ENCODE peak calls at places on chromosomes 12 and 14, in nine cellular contexts. P is iPS DF 6.9; Y is A673; H is astrocyte; E is substantia nigra; Z is neuronal stem cell; L is transverse colon; M is K562; G is CD8-positive, alpha-beta T cell. C is an unnamed sample.

GRCh38 chr12:75994069-75994740 is 37.4 kb downstream of the PHLDA1 start:
- DNase-seq in G (no peak), L (no peak), H (no peak), Y (no peak), M (no peak), Z (no peak), E (no peak), P (no peak), C (no peak)

GRCh38 chr14:67837011-67837624 is 17.5 kb downstream of the RAD51B start:
- DNase-seq in E (no peak), Z (no peak), M (peak), P (peak), Y (peak), G (peak), H (peak), L (peak), C (no peak)

GRCh38 chr14:96940009-96940408 is 142.8 kb downstream of the VRK1 start:
- DNase-seq in G (no peak), H (no peak), E (no peak), L (no peak), Y (peak), M (peak), P (no peak), Z (no peak), C (no peak)

GRCh38 chr14:103871596-103872480 is 24.5 kb upstream of the PPP1R13B start:
- DNase-seq in Y (no peak), Z (peak), E (no peak), L (peak), H (no peak), M (peak), G (peak), P (no peak), C (no peak)

GRCh38 chr14:50399251-50400032 is 2.8 kb upstream of the CDKL1 start:
- DNase-seq in Y (peak), Z (no peak), P (no peak), H (peak), G (no peak), M (no peak), L (peak), E (no peak), C (peak)

GRCh38 chr12:58313091-58313855 is 371.9 kb downstream of the ATP23 start:
- DNase-seq in Z (no peak), M (no peak), Y (peak), E (no peak), H (peak), P (no peak), G (no peak), L (no peak), C (no peak)

GRCh38 chr12:92136883-92137582 is 8.6 kb downstream of the BTG1 start:
- DNase-seq in Z (no peak), L (no peak), G (no peak), P (no peak), E (no peak), Y (peak), H (peak), M (no peak), C (no peak)

GRCh38 chr14:100890044-100890443 is 13.5 kb downstream of the RTL1 start:
- DNase-seq in G (no peak), L (no peak), Z (no peak), P (no peak), H (no peak), M (no peak), E (no peak), Y (no peak), C (no peak)

GRCh38 chr12:114682920-114683708 is 861 bp downstream of the TBX3 start:
- DNase-seq in Z (no peak), H (no peak), M (no peak), P (no peak), Y (peak), G (no peak), L (peak), E (no peak), C (no peak)

GRCh38 chr12:122996621-122997342 is 16.3 kb downstream of the ARL6IP4 start:
- DNase-seq in H (no peak), Z (no peak), L (no peak), E (no peak), G (no peak), P (no peak), Y (no peak), M (no peak), C (no peak)

GRCh38 chr12:14775652-14776020 is 27.6 kb downstream of the WBP11 start:
- DNase-seq in M (no peak), L (no peak), E (no peak), G (no peak), Y (no peak), Z (no peak), P (no peak), H (peak), C (no peak)

GRCh38 chr14:100617715-100618693 is 30.8 kb upstream of the BEGAIN start:
- DNase-seq in L (peak), H (no peak), G (no peak), P (no peak), E (no peak), M (no peak), Y (no peak), Z (no peak), C (no peak)

GRCh38 chr12:58530421-58531067 is 389.8 kb downstream of the LRIG3 start:
- DNase-seq in Y (no peak), M (no peak), P (no peak), Z (no peak), L (no peak), E (no peak), H (peak), G (no peak), C (no peak)

GRCh38 chr12:88810806-88811205 is 230.5 kb upstream of the KITLG start:
- DNase-seq in G (no peak), P (no peak), M (no peak), H (peak), E (no peak), Z (no peak), Y (no peak), L (no peak), C (no peak)

GRCh38 chr14:41986726-41987125 is 380.1 kb downstream of the LRFN5 start:
- DNase-seq in E (no peak), G (no peak), Z (no peak), H (peak), P (no peak), L (no peak), Y (peak), M (no peak), C (no peak)

GRCh38 chr12:127903146-127903545 is 363.8 kb upstream of the TMEM132C start:
- DNase-seq in P (no peak), Y (no peak), E (no peak), L (no peak), M (no peak), H (peak), Z (no peak), G (no peak), C (no peak)

GRCh38 chr12:31737345-31737744 is 8.5 kb upstream of the AMN1 start:
- DNase-seq in Z (no peak), G (no peak), L (no peak), M (peak), H (no peak), P (no peak), Y (no peak), E (no peak), C (no peak)

GRCh38 chr12:131833896-131834641 is 5.9 kb downstream of the MMP17 start:
- DNase-seq in G (no peak), E (no peak), Y (peak), L (no peak), Z (no peak), M (peak), P (no peak), H (peak), C (no peak)

GRCh38 chr12:131835616-131836171 is 7.5 kb downstream of the MMP17 start:
- DNase-seq in P (no peak), E (no peak), G (no peak), H (no peak), M (no peak), Z (no peak), L (no peak), Y (no peak), C (no peak)

GRCh38 chr12:131836193-131836592 is 8.0 kb downstream of the MMP17 start:
- DNase-seq in P (no peak), L (no peak), H (no peak), Z (no peak), M (no peak), Y (no peak), G (no peak), E (no peak), C (no peak)

GRCh38 chr12:131833288-131833895 is 5.2 kb downstream of the MMP17 start:
- DNase-seq in L (no peak), E (no peak), Z (no peak), M (no peak), P (no peak), Y (no peak), G (no peak), H (no peak), C (no peak)

DNA sequence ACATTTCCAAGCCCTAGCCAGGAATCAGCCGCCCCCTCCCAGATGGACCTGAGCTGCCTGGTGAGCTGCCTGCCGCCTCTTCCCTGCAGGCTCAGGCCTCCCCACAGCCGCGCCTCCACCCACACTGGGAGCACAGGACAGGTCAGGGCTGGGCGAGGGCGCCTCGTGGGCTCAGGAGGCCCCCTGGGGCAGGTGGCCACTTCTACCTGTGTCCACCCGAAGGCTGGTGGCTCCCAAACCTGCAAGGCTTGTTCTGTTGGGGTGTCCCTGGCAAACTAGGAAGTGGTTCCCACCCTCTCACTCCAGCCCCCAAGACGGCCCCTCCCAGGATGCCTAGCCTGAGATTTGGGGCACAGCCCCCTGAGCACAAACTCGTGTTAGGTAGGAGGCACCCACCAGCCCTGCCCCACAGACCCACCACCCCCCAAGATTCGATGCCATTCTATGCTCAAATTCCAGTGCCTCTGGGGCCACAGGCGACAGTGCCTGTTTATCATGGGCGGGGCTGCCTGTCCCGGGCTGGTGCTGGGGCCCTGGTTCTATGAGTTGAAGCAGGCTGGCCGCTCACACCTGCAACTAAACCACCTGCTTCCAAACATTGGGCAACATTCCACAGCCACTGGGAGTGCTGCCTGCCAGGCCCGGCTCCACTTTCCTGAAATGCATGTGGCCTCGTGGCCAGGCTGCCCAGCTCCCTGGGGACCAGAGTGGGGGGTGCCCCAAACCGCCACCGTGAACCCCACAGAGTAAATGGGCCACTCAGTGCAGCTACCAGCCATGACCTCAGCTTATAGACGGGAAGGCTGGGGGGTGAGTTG is 6.8 kb downstream of the MMP17 start:
- DNase-seq in E (no peak), P (no peak), Y (no peak), G (no peak), H (no peak), Z (no peak), M (no peak), L (peak), C (no peak)
- H3K27ac ChIP-seq in E (no peak), P (no peak), Y (no peak), G (no peak), H (no peak), Z (no peak), M (no peak), L (no peak), C (no peak)

GRCh38 chr14:92945544-92945943 is 22.6 kb downstream of the CHGA start:
- DNase-seq in E (no peak), H (no peak), M (no peak), Y (no peak), L (no peak), G (no peak), Z (no peak), P (no peak), C (no peak)

GRCh38 chr14:92944976-92945375 is 22.0 kb downstream of the CHGA start:
- DNase-seq in Z (no peak), Y (no peak), L (no peak), H (no peak), P (no peak), M (no peak), G (no peak), E (no peak), C (no peak)

GRCh38 chr14:92943855-92944570 is 21.1 kb downstream of the CHGA start:
- DNase-seq in Y (no peak), P (no peak), M (peak), L (no peak), G (no peak), Z (no peak), H (no peak), E (no peak), C (no peak)

GRCh38 chr14:92946847-92947545 is 24.0 kb downstream of the CHGA start:
- DNase-seq in P (no peak), L (no peak), Y (no peak), E (no peak), M (no peak), Z (no peak), H (no peak), G (no peak), C (no peak)

GRCh38 chr14:92945959-92946846 is 23.3 kb downstream of the CHGA start:
- DNase-seq in P (no peak), H (peak), Y (no peak), Z (no peak), L (peak), M (no peak), E (no peak), G (no peak), C (no peak)
- H3K27ac ChIP-seq in P (no peak), H (no peak), Y (no peak), Z (no peak), L (peak), M (no peak), E (peak), G (no peak), C (no peak)

DNA sequence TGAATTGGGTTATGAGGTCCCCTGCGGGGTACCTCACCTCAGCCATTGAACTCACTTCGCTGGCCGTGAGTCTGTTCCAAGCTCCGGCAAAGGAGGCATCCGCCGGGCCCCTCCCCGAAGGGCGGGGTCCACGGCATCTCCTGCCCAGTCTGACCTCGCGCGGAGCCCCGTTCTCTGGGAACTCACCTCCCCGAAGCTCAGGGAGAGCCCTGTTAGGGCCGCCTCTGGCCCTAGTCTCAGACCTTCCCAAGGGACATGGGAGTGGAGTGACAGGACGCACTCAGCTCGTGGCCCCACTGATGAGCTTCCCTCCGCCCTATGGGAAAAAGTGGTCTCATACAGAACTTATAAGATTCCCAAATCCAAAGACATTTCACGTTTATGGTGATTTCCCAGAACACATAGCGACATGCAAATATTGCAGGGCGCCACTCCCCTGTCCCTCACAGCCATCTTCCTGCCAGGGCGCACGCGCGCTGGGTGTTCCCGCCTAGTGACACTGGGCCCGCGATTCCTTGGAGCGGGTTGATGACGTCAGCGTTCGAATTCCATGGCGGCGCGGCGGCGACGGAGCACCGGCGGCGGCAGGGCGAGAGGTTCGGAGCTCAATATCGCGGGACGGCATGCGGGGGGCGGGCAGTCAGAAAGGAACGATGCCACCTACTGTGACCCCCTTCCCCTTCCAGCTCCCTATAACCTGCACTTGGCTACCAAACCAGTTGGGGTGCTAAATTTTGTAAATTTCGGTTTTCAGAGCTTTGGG is at the start of gene PARP2:
- DNase-seq in Y (peak), H (peak), L (peak), M (peak), P (peak), G (peak), E (peak), Z (peak), C (peak)
- H3K27ac ChIP-seq in Y (peak), H (peak), L (peak), M (peak), P (peak), G (peak), E (peak), Z (peak), C (peak)

GRCh38 chr14:53715390-53715730 is 241.3 kb downstream of the BMP4 start:
- DNase-seq in Z (no peak), L (no peak), E (no peak), H (peak), M (no peak), Y (no peak), G (no peak), P (no peak), C (no peak)
- H3K27ac ChIP-seq in Z (no peak), L (peak), E (no peak), H (no peak), M (no peak), Y (no peak), G (no peak), P (no peak), C (no peak)

DNA sequence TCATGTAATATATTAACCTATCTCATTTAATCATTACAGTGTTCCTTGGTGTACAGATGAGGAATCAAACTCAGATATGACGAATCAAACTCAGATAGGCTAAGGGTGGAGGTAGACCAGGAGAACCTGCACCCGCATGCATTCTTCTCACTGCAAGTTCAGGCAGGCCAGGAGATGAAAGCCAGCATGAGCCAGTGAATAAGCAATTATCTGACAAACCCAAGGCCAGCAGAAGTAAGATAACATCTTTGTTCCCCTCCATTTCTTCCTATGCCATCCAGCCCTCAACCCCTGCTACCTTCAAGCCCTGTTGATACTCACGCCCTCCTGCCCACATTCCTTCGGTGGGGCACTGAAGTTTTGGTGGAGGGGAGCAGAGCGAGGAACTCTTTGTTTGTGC is 152.2 kb downstream of the ETV6 start:
- DNase-seq in Y (peak), L (no peak), E (no peak), G (no peak), H (no peak), P (no peak), M (no peak), Z (no peak), C (no peak)
- H3K27ac ChIP-seq in Y (no peak), L (peak), E (no peak), G (no peak), H (no peak), P (no peak), M (no peak), Z (no peak), C (peak)

GRCh38 chr12:6241495-6241894 is 41.3 kb downstream of the CD9 start:
- DNase-seq in M (peak), E (no peak), Z (no peak), P (no peak), H (no peak), Y (no peak), G (no peak), L (peak), C (no peak)
- H3K27ac ChIP-seq in M (no peak), E (no peak), Z (no peak), P (no peak), H (no peak), Y (no peak), G (no peak), L (peak), C (no peak)

GRCh38 chr14:58244556-58245387 is at the start of gene PSMA3:
- DNase-seq in Z (peak), L (peak), M (peak), Y (peak), E (peak), G (peak), H (peak), P (peak), C (peak)
- H3K27ac ChIP-seq in Z (peak), L (peak), M (peak), Y (peak), E (peak), G (peak), H (peak), P (no peak), C (peak)

GRCh38 chr12:101902641-101903040 is 25.3 kb downstream of the DRAM1 start:
- DNase-seq in P (no peak), G (no peak), M (peak), Y (no peak), E (no peak), L (no peak), H (no peak), Z (no peak), C (no peak)
- H3K27ac ChIP-seq in P (no peak), G (no peak), M (no peak), Y (no peak), E (no peak), L (peak), H (no peak), Z (no peak), C (peak)

GRCh38 chr12:110372056-110372425 is 31.5 kb downstream of the ANAPC7 start:
- DNase-seq in E (no peak), G (no peak), H (no peak), L (no peak), Y (no peak), M (no peak), P (no peak), Z (no peak), C (no peak)
- H3K27ac ChIP-seq in E (no peak), G (no peak), H (no peak), L (no peak), Y (peak), M (no peak), P (no peak), Z (no peak), C (no peak)